ENCODE peak calls at places on chromosomes 7 and 10, in four cellular contexts. P is tibial artery, B is kidney glomerular epithelial cell, T is amygdala. G is an unnamed sample.

GRCh38 chr10:76547352-76547972 is 1090.1 kb downstream of the KCNMA1 start:
- DNase-seq in P (peak; percentile 85), B (peak; percentile 81), T (no peak), G (peak; percentile 41)

GRCh38 chr7:28067171-28067570 is 113.4 kb downstream of the JAZF1 start:
- DNase-seq in B (peak; percentile 45), T (no peak), P (no peak), G (no peak)

GRCh38 chr10:79052311-79053080 is 16.3 kb upstream of the ZMIZ1 start:
- DNase-seq in B (no peak), T (no peak), P (peak; percentile 57), G (no peak)

GRCh38 chr7:142300689-142301088 is 42.8 kb upstream of the PRSS58 start:
- DNase-seq in T (no peak), B (no peak), P (no peak), G (no peak)

GRCh38 chr7:28988091-28988490 is 30.0 kb upstream of the TRIL start:
- DNase-seq in T (no peak), P (no peak), B (no peak), G (no peak)

GRCh38 chr7:100818366-100818765 is 9.0 kb downstream of the EPHB4 start:
- DNase-seq in B (no peak), T (no peak), P (no peak), G (no peak)

GRCh38 chr10:14806318-14806717 is 31.5 kb downstream of the CDNF start:
- DNase-seq in T (no peak), P (no peak), B (no peak), G (no peak)

GRCh38 chr7:135723411-135723810 is 4.6 kb downstream of the SLC13A4 start:
- DNase-seq in T (no peak), B (no peak), P (no peak), G (no peak)

GRCh38 chr7:219581-220150 is 27.3 kb downstream of the FAM20C start:
- DNase-seq in T (no peak), P (no peak), B (no peak), G (no peak)

GRCh38 chr10:129079705-129080104 is 387.3 kb upstream of the MGMT start:
- DNase-seq in T (no peak), P (no peak), B (no peak), G (no peak)

GRCh38 chr7:5200561-5201235 is 10.7 kb downstream of the WIPI2 start:
- DNase-seq in T (no peak), B (no peak), P (no peak), G (no peak)

GRCh38 chr10:125021686-125022374 is 79.9 kb downstream of the ZRANB1 start:
- DNase-seq in T (no peak), P (no peak), B (no peak), G (no peak)

GRCh38 chr7:83036721-83037380 is 125.8 kb downstream of the PCLO start:
- DNase-seq in T (no peak), P (no peak), B (no peak), G (no peak)

GRCh38 chr10:10870523-10871241 is 147.0 kb upstream of the CELF2 start:
- DNase-seq in T (no peak), B (no peak), P (no peak), G (no peak)

GRCh38 chr7:101410743-101411476 is 48.2 kb downstream of the COL26A1 start:
- DNase-seq in P (no peak), B (no peak), T (no peak), G (no peak)

GRCh38 chr10:97584060-97584797 is at the start of gene HOGA1:
- DNase-seq in B (peak; percentile 95), P (peak; percentile 96), T (peak; percentile 20), G (peak; percentile 98)

GRCh38 chr10:97676770-97677581 is 10.1 kb downstream of the AVPI1 start:
- DNase-seq in T (no peak), B (peak; percentile 31), P (no peak), G (no peak)

GRCh38 chr7:27109533-27110162 is 7.2 kb upstream of the HOXA2 start:
- DNase-seq in P (no peak), T (no peak), B (no peak), G (no peak)

GRCh38 chr10:73494877-73495225 is 973 bp downstream of the PPP3CB start:
- DNase-seq in T (no peak), B (no peak), P (no peak), G (no peak)